ENCODE peak calls at places on chromosomes 13 and 19, in seven cellular contexts. K is neuronal stem cell, R is mesendoderm, N is IMR-90, F is H1, M is mesenchymal stem cell, W is trophoblast cell. C is an unnamed sample.

GRCh38 chr13:28529836-28530235 is 34.9 kb upstream of the FLT1 start:
- DNase-seq in F (no peak), K (no peak), R (no peak), W (peak), N (no peak), M (no peak), C (no peak)

GRCh38 chr13:73625562-73626339 is 508.5 kb downstream of the KLF12 start:
- DNase-seq in M (no peak), N (no peak), R (no peak), K (no peak), W (no peak), F (no peak), C (no peak)

GRCh38 chr19:16801599-16801998 is 27.6 kb upstream of the SIN3B start:
- DNase-seq in F (no peak), N (peak), R (no peak), W (peak), K (no peak), M (peak), C (no peak)

GRCh38 chr19:51274037-51274370 is 23.1 kb downstream of the SIGLECL1 start:
- DNase-seq in W (no peak), R (no peak), M (no peak), F (no peak), N (no peak), K (no peak), C (peak)

GRCh38 chr13:110572778-110573118 is 11.2 kb upstream of the RAB20 start:
- DNase-seq in R (no peak), M (no peak), N (no peak), W (no peak), F (no peak), K (no peak), C (no peak)

GRCh38 chr19:7266832-7267231 is 27.4 kb downstream of the INSR start:
- DNase-seq in N (no peak), M (no peak), F (no peak), R (no peak), K (no peak), W (no peak), C (no peak)

GRCh38 chr19:44767295-44768180 is 10.2 kb upstream of the CBLC start:
- DNase-seq in R (no peak), F (no peak), N (no peak), M (no peak), K (no peak), W (no peak), C (no peak)

GRCh38 chr19:50007170-50007569 is 18.0 kb downstream of the VRK3 start:
- DNase-seq in N (no peak), R (no peak), M (no peak), W (no peak), K (no peak), F (no peak), C (no peak)

GRCh38 chr13:58950911-58951310 is 1212.8 kb downstream of the DIAPH3 start:
- DNase-seq in M (no peak), K (no peak), R (no peak), F (no peak), W (no peak), N (no peak), C (no peak)

GRCh38 chr19:10292206-10292788 is 2.5 kb downstream of the ICAM5 start:
- DNase-seq in W (peak), F (peak), N (peak), R (peak), M (peak), K (peak), C (peak)

GRCh38 chr13:48493851-48494250 is 39.0 kb downstream of the RCBTB2 start:
- DNase-seq in M (no peak), K (no peak), R (no peak), F (no peak), W (no peak), N (peak), C (no peak)

GRCh38 chr13:69092615-69093322 is 1014.9 kb upstream of the ATXN8OS start:
- DNase-seq in N (no peak), W (no peak), M (no peak), F (peak), K (no peak), R (peak), C (peak)

GRCh38 chr13:19587635-19588300 is 26.4 kb upstream of the TPTE2 start:
- DNase-seq in R (peak), W (peak), N (peak), K (no peak), F (no peak), M (peak), C (no peak)

GRCh38 chr19:12778020-12778904 is 2.9 kb upstream of the HOOK2 start:
- DNase-seq in W (peak), F (peak), N (peak), K (no peak), M (peak), R (peak), C (peak)

GRCh38 chr13:36807616-36808015 is 11.4 kb upstream of the RFXAP start:
- DNase-seq in F (no peak), M (no peak), N (no peak), K (no peak), W (peak), R (no peak), C (no peak)

GRCh38 chr19:17162580-17162979 is 52.6 kb upstream of the USE1 start:
- DNase-seq in F (no peak), W (no peak), M (no peak), N (no peak), R (no peak), K (no peak), C (no peak)

GRCh38 chr13:97600438-97601080 is 166.6 kb downstream of the RAP2A start:
- DNase-seq in W (peak), K (no peak), N (peak), F (no peak), M (peak), R (no peak), C (no peak)

GRCh38 chr13:23467048-23467931 is 33.8 kb upstream of the SACS start:
- DNase-seq in M (peak), W (no peak), K (no peak), F (no peak), R (no peak), N (peak), C (no peak)

GRCh38 chr13:38350114-38350617 is 515 bp downstream of the UFM1 start:
- DNase-seq in W (peak), K (no peak), N (peak), F (peak), R (peak), M (no peak), C (no peak)

GRCh38 chr19:52962394-52963228 is at the start of gene ZNF816:
- DNase-seq in M (peak), N (peak), R (peak), K (peak), F (peak), W (peak), C (peak)
- H3K4ac ChIP-seq in M (peak), N (peak), R (peak), K (no peak), F (no peak), W (peak), C (no peak)

DNA sequence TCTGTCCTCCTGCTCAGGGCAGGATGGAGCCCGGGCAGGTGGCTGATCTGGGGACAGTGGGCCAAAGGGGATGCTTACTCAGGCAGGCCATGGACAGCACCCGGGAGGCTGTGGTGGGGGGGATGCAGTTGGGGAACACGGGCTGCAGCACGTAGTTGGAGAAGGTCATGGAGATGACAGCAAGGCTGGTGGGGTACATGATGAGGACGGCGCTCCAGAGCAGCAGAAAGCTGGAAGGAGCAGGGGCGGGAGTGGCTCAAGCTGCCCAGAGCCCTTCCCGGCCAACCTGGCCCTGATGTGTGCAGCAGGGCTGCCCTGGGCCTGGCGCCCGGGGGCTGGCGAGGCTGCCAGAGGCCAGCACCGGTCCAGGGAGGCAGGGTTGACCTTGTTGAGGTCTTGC is 12.9 kb downstream of the SLC7A10 start:
- DNase-seq in F (no peak), R (no peak), W (no peak), N (no peak), M (no peak), K (no peak), C (no peak)
- H2BK5ac ChIP-seq in F (no peak), R (no peak), W (no peak), N (no peak), M (no peak), K (peak), C (no peak)

DNA sequence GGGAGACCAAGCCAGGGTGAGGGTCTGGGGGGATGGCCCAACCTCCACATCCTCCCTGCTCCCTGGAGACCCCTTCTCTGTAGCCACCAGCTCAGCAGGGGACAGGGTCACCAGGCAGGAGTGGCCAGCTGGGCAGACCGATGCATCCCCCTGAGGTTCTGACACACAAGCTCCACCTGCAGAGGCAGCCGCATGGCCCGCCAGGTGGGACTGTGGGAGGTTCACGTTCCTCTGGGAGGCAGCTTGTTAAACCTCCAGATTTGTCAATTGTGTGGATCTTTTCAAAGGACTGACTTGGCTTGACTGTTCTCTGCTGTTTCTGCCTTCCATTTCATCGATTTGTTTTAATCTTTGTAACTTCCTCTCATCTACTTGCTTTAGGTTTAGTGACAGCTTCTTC is 8.1 kb downstream of the POLRMT start:
- DNase-seq in F (no peak), W (no peak), R (no peak), N (no peak), K (no peak), M (no peak), C (no peak)
- H3K4ac ChIP-seq in F (no peak), W (no peak), R (no peak), N (no peak), K (no peak), M (no peak), C (no peak)

DNA sequence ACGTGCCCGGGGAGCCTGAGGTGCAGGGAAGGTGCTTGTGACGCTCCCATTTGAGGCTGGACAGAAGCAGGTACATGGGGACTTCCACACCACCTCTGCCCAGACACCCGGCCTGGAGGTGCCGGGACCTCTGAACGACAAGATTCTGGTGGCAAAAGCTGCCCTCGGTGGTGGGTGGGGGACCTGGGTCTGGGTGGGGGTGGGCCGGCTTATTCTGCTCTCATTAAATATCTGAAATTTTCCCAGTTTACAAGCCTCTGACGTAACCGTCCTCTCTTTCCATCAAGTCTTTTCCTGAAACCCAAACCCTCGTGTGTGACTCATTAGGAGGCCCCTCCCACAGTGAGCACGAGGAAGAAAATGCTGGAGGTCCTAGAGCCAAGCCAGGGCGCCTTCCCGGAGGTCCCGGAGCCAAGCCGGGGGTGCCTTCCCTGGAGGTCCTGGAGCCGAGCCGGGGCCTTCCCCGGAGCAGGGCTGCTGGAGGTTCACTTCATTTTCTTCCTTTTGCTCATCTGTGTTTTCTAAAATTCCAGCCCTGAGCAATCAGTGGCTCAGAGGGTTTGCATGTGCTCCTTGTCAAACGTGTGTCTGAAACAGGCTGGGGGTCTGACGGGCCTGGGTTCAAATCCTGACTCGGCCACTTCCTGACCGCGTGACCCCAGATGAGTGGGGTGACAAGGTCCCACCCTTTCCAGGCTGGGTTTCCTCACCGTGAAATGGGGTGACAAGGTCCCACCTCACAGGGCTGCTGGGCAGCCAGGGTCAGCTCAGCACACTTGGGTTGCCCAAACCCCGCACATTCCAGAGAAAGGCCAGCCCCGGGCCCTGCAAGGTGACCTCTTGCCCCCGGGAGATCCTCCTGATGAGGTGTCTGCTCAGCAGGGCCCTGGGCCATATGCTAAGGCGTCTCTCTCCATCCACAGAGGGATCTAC is 10.0 kb downstream of the CFD start:
- DNase-seq in M (peak), W (peak), K (no peak), R (peak), N (peak), F (no peak), C (no peak)
- H2BK5ac ChIP-seq in M (no peak), W (no peak), K (no peak), R (no peak), N (peak), F (no peak), C (no peak)

GRCh38 chr19:15284091-15284490 is 48.2 kb downstream of the BRD4 start:
- DNase-seq in M (no peak), W (no peak), K (no peak), R (no peak), N (no peak), F (no peak), C (no peak)
- H3K4ac ChIP-seq in M (no peak), W (peak), K (no peak), R (no peak), N (no peak), F (no peak), C (no peak)

GRCh38 chr13:92896842-92897241 is 329.8 kb upstream of the GPC6 start:
- DNase-seq in W (peak), R (peak), F (no peak), M (peak), N (peak), K (peak), C (no peak)

GRCh38 chr13:92901739-92902138 is 324.9 kb upstream of the GPC6 start:
- DNase-seq in F (no peak), N (no peak), M (no peak), K (no peak), W (no peak), R (no peak), C (no peak)

DNA sequence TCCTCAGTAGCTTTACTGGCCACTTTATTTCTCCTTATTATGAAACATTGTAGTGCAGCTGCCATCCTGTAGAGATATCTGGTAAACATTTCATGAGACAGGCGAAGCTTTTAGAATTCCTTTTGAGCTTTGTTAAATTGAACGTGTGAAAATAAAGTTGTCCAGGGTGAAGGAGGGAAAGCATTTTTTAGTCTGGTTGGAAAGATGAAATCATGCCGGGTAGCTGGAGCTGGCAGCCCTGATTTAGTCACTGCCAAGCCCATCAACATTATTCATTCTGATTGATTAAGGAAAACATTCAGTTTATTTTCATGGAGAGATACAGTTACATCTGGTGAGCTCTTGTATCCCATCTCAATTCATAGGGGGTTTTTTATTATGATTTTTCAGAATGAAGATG is 326.2 kb upstream of the GPC6 start:
- DNase-seq in M (peak), K (no peak), R (no peak), N (no peak), F (no peak), W (no peak), C (no peak)
- H2BK5ac ChIP-seq in M (no peak), K (no peak), R (no peak), N (no peak), F (no peak), W (no peak), C (no peak)

GRCh38 chr13:51361111-51361510 is 21.6 kb downstream of the SERPINE3 start:
- DNase-seq in K (no peak), F (no peak), W (peak), R (no peak), N (no peak), M (no peak), C (no peak)

GRCh38 chr13:51359352-51359751 is 19.9 kb downstream of the SERPINE3 start:
- DNase-seq in R (no peak), N (no peak), M (no peak), W (no peak), K (no peak), F (no peak), C (no peak)

GRCh38 chr13:51363625-51364024 is 24.1 kb downstream of the SERPINE3 start:
- DNase-seq in K (no peak), R (no peak), M (no peak), N (no peak), W (no peak), F (no peak), C (no peak)

GRCh38 chr13:51360489-51360888 is 21.0 kb downstream of the SERPINE3 start:
- DNase-seq in N (no peak), M (no peak), F (no peak), R (no peak), K (no peak), W (no peak), C (no peak)

GRCh38 chr13:51364404-51365008 is 25.0 kb downstream of the SERPINE3 start:
- DNase-seq in N (peak), F (no peak), W (no peak), R (peak), K (no peak), M (peak), C (no peak)
- H3K4ac ChIP-seq in N (no peak), F (no peak), W (no peak), R (no peak), K (no peak), M (no peak), C (no peak)

GRCh38 chr19:55408320-55408836 is 790 bp upstream of the UBE2S start:
- DNase-seq in F (no peak), K (no peak), W (no peak), R (no peak), M (no peak), N (no peak), C (no peak)
- H2BK5ac ChIP-seq in F (peak), K (no peak), W (peak), R (peak), M (no peak), N (peak), C (peak)

GRCh38 chr13:41468631-41469030 is 11.3 kb downstream of the RGCC start:
- DNase-seq in K (no peak), N (no peak), R (no peak), M (no peak), W (no peak), F (no peak), C (no peak)
- H3K4ac ChIP-seq in K (no peak), N (no peak), R (no peak), M (no peak), W (no peak), F (no peak), C (no peak)

GRCh38 chr13:83732755-83733154 is 149.5 kb downstream of the SLITRK1 start:
- DNase-seq in R (no peak), K (no peak), M (no peak), N (no peak), W (no peak), F (no peak), C (no peak)

GRCh38 chr13:83733293-83733692 is 149.0 kb downstream of the SLITRK1 start:
- DNase-seq in W (no peak), M (no peak), N (no peak), K (no peak), F (no peak), R (no peak), C (no peak)

GRCh38 chr13:83731113-83731512 is 151.2 kb downstream of the SLITRK1 start:
- DNase-seq in N (no peak), W (no peak), R (no peak), M (no peak), K (no peak), F (no peak), C (no peak)

DNA sequence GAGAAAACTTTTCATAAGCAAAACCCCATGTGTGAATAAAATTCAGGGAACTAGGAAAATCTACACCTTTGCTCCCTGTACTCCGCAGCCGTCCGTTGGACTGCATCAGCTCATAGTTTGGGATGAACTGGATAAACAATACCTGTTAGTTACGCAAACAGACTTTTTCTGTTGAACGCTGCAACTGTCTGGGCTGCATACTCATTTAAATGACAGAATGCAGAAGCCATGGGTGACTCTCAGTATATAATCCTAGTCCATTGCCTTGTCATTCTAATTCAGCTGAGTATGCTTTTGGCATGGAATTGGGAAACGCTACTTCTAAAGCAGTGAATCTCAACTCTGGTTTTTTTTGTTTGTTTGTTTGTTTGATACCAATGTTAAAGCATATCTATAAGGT is 151.6 kb downstream of the SLITRK1 start:
- DNase-seq in M (no peak), F (no peak), R (no peak), K (no peak), W (no peak), N (no peak), C (no peak)
- H2BK5ac ChIP-seq in M (no peak), F (no peak), R (no peak), K (no peak), W (no peak), N (no peak), C (no peak)